ENCODE peak calls at places on chromosomes 12 and 14, in nine cellular contexts. P is heart left ventricle, S is ascending aorta, A is A549, R is HCT116, M is colonic mucosa, X is lower lobe of right lung, V is thoracic aorta, D is psoas muscle. I is an unnamed sample. For H3K9me3, the result is how much of the 10 kb centered on the place peaks cover.

GRCh38 chr12:49358548-49359141 is 8.6 kb upstream of the SPATS2 start:
- DNase-seq in M (peak), D (no peak), R (peak), X (no peak), A (peak), P (peak), V (no peak), S (no peak), I (peak)

GRCh38 chr12:96078281-96078761 is 42.9 kb upstream of the LTA4H start:
- DNase-seq in M (no peak), S (no peak), P (peak), A (no peak), V (no peak), R (no peak), D (peak), X (peak), I (peak)

GRCh38 chr14:103356151-103356766 is 22.2 kb downstream of the EIF5 start:
- DNase-seq in P (no peak), V (no peak), S (no peak), R (no peak), X (no peak), A (no peak), M (no peak), D (no peak), I (no peak)

GRCh38 chr12:8011331-8011730 is 21.2 kb upstream of the FOXJ2 start:
- DNase-seq in X (no peak), P (no peak), M (no peak), A (no peak), V (no peak), D (no peak), R (no peak), S (no peak), I (no peak)

GRCh38 chr12:53729659-53730058 is 2.4 kb upstream of the CALCOCO1 start:
- DNase-seq in M (no peak), S (no peak), V (no peak), D (no peak), A (no peak), P (no peak), R (no peak), X (no peak), I (no peak)

GRCh38 chr12:111429760-111430417 is 24.2 kb downstream of the SH2B3 start:
- DNase-seq in A (no peak), X (no peak), M (no peak), V (no peak), D (no peak), S (no peak), R (no peak), P (no peak), I (no peak)

GRCh38 chr12:130484221-130484620 is 146.5 kb downstream of the PIWIL1 start:
- DNase-seq in P (no peak), A (no peak), R (no peak), M (no peak), D (no peak), V (no peak), X (no peak), S (no peak), I (no peak)

GRCh38 chr12:124938606-124939427 is 24.4 kb upstream of the UBC start:
- DNase-seq in R (peak), X (no peak), V (peak), D (peak), P (peak), M (peak), S (peak), A (no peak), I (peak)

GRCh38 chr14:99590746-99591555 is 13.1 kb downstream of the CCDC85C start:
- DNase-seq in R (no peak), A (no peak), S (no peak), M (no peak), V (no peak), D (no peak), X (no peak), P (no peak), I (no peak)

GRCh38 chr14:26531894-26532293 is 65.9 kb downstream of the NOVA1 start:
- DNase-seq in R (no peak), S (no peak), V (no peak), X (no peak), P (no peak), D (no peak), A (peak), M (no peak), I (no peak)

GRCh38 chr12:9073077-9073476 is 42.6 kb downstream of the A2M start:
- DNase-seq in P (no peak), D (no peak), X (no peak), V (no peak), S (no peak), M (no peak), R (no peak), A (no peak), I (no peak)

GRCh38 chr14:36662258-36662542 is 540 bp downstream of the PAX9 start:
- DNase-seq in M (no peak), S (no peak), A (no peak), P (no peak), R (no peak), D (no peak), V (no peak), X (no peak), I (no peak)
- H3K4me3 ChIP-seq in M (peak), S (peak), A (peak), P (peak), R (peak), D (peak), V (peak), X (peak), I (peak)

GRCh38 chr14:94050231-94050880 is 24.2 kb downstream of the OTUB2 start:
- DNase-seq in P (peak), A (no peak), M (no peak), V (no peak), D (peak), X (peak), R (no peak), S (no peak), I (peak)

GRCh38 chr14:94049625-94050023 is 23.5 kb downstream of the OTUB2 start:
- DNase-seq in R (no peak), D (no peak), P (no peak), X (no peak), M (no peak), A (no peak), S (no peak), V (no peak), I (peak)

GRCh38 chr14:94051779-94052178 is 25.6 kb downstream of the OTUB2 start:
- DNase-seq in D (no peak), M (no peak), V (no peak), A (no peak), P (no peak), S (no peak), X (no peak), R (no peak), I (peak)

GRCh38 chr14:94052662-94053061 is 26.5 kb downstream of the OTUB2 start:
- DNase-seq in V (no peak), D (no peak), X (no peak), S (no peak), A (no peak), R (no peak), P (no peak), M (no peak), I (peak)

DNA sequence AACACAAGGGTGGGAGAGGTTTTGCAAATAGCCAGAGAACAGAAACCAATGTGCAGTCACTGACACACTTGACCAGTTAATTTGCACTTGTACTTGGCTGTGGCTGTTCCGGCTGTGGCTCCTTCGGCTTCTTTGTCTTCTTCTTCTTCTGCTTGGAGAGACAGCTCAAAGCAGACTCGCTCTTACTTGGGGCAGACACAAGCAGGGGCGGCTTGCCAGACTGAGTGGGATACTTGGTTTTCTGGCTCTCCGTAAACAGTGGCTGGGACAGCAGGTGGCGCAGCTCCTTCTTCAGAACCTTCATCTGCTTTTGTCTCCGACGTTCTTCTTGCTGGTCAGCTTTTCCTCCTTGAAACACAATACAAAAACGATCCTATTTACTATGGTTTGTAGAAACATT is 25.0 kb downstream of the OTUB2 start:
- DNase-seq in P (peak), D (no peak), X (no peak), R (no peak), M (peak), V (no peak), A (no peak), S (no peak), I (peak)
- TF ChIP-seq CTCF in P (peak), D (peak), X (peak), R (peak), M (peak), V (no peak), A (peak), S (peak), I (peak)

DNA sequence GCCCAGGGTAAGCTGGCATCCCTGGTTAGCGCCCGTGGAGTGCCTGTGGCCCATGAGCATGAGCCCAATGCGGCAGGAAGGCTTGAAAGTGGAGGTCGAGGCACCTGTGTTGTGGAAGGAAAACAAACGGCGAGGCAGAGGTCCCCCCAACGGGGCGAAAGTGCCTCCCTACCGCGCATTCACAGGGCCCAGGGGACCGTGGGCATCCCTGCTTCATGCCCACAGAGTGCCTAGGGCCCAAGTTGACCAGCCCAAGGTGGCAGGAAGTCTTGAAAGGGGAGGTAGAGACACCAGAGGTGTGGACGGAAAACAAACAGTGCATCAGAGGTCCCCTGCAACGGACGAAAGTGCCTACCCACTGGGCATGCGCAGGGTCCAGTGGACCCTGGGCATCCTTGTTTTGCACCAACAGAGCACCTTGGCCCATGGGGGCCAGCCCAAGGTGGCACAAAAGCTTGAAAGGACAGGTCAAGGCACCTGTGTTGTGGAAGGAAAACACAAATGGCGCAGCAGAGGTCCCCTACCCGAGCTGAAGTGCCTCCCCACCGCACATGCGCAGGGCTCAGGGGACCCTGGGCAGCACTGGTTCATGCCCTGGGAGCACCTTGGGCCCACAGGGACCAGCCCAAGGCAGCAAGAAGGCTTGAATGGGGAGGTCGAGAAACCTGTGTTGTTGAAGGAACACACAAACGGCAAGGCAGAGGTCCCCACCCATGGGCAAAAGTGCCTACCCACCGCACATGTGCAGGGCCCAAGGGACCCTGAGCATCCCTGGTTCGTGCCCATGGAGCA is 377.5 kb downstream of the ALG10 start:
- DNase-seq in R (no peak), M (peak), S (no peak), V (no peak), D (peak), A (no peak), P (peak), X (peak), I (peak)
- H3K9me3 ChIP-seq in R (under half), M (under half), S (under half), V (under half), D (under half), A (under half), P (under half), X (under half), I (under half)

GRCh38 chr12:56634837-56635538 is 4.9 kb upstream of the BAZ2A start:
- DNase-seq in P (peak), R (peak), M (peak), X (peak), A (peak), V (no peak), S (no peak), D (peak), I (peak)

GRCh38 chr12:56634242-56634836 is 4.2 kb upstream of the BAZ2A start:
- DNase-seq in A (peak), R (peak), S (no peak), V (no peak), P (peak), X (peak), D (no peak), M (peak), I (no peak)

GRCh38 chr12:56633465-56634241 is 3.5 kb upstream of the BAZ2A start:
- DNase-seq in R (no peak), A (no peak), V (no peak), P (no peak), D (no peak), X (no peak), S (no peak), M (no peak), I (no peak)

GRCh38 chr12:56631790-56632700 is 1.9 kb upstream of the BAZ2A start:
- DNase-seq in M (peak), R (no peak), X (peak), P (peak), V (peak), D (peak), S (no peak), A (peak), I (peak)

DNA sequence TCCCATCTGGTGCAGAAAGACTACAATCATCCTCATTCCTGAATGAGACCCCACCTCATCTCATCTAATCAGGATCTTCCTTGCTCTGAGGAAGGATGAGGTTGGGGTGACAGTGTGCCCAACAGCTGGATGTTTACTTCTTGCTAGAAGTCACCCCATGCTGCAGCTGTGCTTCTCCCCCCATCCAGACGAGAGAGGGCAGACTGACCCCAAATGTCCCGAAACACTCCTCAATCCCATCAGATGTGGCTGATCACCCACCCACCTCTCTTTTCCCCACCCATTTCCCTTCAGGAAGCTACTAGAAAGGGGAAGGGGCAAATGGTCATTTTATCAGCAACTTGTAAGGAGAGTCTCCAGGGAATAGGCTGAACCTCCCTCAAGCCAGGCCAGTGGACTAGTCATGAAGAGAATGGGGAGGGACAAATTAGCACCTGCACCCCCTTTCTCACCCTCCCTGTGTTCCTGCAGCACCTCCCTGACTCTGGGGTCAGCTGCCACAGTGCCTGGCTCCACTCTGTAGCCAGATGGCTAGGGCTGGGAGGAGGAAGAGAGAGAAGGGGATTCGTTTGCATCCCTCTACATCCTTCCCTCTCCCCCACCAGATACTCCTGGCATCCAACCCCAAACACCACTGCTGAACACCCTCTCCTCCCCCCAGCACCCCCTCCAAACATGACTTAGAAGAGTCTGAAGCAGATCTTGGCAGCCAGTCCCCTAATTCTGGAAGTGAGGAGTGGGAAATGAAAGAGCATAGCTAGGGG is 2.8 kb upstream of the BAZ2A start:
- DNase-seq in P (no peak), M (no peak), R (no peak), D (no peak), S (no peak), A (no peak), V (no peak), X (no peak), I (no peak)
- H3K4me3 ChIP-seq in P (peak), M (peak), R (peak), D (peak), S (peak), A (no peak), V (peak), X (peak), I (peak)

GRCh38 chr12:98373982-98374381 is 141.4 kb upstream of the TMPO start:
- DNase-seq in D (no peak), P (no peak), R (no peak), V (no peak), X (no peak), S (no peak), M (no peak), A (no peak), I (no peak)
- TF ChIP-seq CTCF in D (no peak), P (no peak), R (no peak), V (no peak), X (no peak), S (no peak), M (no peak), A (no peak), I (no peak)

GRCh38 chr12:76201316-76201715 is 116.8 kb upstream of the NAP1L1 start:
- DNase-seq in S (no peak), X (no peak), R (no peak), D (no peak), P (no peak), V (no peak), M (no peak), A (no peak), I (no peak)
- H3K9me3 ChIP-seq in S (under half), X (under half), R (under half), D (under half), P (under half), V (under half), M (under half), A (under half), I (under half)

DNA sequence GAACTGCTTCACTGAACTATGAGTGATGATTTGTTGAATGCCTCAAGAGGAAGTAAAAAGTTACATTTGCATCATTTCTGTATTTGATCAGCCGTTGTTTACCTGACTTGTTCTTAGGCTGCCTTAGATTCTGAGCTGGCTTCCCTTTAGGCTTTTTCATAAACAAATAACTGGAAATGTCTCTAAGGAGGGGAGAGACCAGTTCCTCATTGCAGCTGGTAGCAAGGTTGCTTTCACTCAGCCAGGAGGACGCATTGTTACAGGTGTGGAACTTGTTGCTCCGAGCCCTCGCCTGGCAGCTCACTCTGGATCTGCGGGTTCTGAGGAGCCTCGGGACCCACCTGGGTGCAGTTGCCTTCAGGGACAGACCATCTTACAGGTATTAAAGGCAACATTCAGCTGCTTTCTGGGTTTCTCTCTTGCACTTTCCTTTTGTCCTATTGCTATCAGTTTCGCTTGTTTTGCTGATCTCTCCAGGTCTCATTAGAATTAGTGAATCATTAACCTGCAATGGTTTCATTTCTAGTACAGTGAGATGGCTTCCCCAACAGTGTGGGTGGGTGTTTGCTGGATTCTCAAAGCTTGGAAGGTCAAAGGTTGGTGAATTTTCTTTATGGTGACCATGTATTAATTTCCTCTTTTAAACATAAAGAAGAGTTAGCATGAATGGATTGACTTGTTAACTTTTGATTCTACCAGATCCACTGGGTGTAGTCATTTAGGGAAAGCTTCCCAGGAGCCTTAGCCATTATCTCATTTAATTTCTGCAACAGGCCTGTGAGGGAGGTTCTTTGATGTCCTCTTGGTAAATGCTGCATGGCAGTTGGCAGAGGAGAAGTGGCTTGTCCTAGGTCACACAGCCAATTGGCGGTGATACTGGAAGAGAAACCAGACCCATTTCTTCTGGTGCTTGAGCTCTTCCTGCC is at the start of gene PLEKHG7:
- DNase-seq in D (no peak), M (peak), R (no peak), S (no peak), A (no peak), P (no peak), X (no peak), V (no peak), I (no peak)
- H3K4me3 ChIP-seq in D (no peak), M (peak), R (no peak), S (no peak), A (no peak), P (no peak), X (peak), V (no peak), I (no peak)

GRCh38 chr12:91109148-91109564 is 2.1 kb downstream of the LUM start:
- DNase-seq in X (peak), D (peak), R (peak), P (peak), A (no peak), S (no peak), M (peak), V (no peak), I (peak)
- TF ChIP-seq CTCF in X (peak), D (peak), R (peak), P (peak), A (peak), S (peak), M (peak), V (peak), I (peak)

I was measured in right atrium auricular region.